ENCODE peak calls at places on chromosomes 2 and 18, in six cellular contexts. O is SK-MEL-5, I is IMR-90, E is H54, F is MCF 10A, Z is astrocyte of the spinal cord. L is an unnamed sample.

GRCh38 chr2:70941701-70942100 is 6.0 kb downstream of the ATP6V1B1 start:
- DNase-seq in O (no peak), E (no peak), Z (no peak), F (no peak), I (no peak), L (no peak)

GRCh38 chr2:96826546-96827278 is 10.6 kb downstream of the CNNM3 start:
- DNase-seq in I (no peak), F (no peak), Z (no peak), O (no peak), E (no peak), L (no peak)

GRCh38 chr18:43680096-43680495 is 402.8 kb upstream of the SYT4 start:
- DNase-seq in E (no peak), O (no peak), F (no peak), Z (no peak), I (no peak), L (peak; percentile 49)

GRCh38 chr2:48175254-48175653 is 269.0 kb upstream of the FBXO11 start:
- DNase-seq in F (peak; percentile 31), Z (peak; percentile 39), I (peak; percentile 70), O (no peak), E (peak; percentile 12), L (peak; percentile 52)

GRCh38 chr2:105887246-105887645 is 142.5 kb downstream of the NCK2 start:
- DNase-seq in F (no peak), I (peak; percentile 30), O (no peak), E (no peak), Z (no peak), L (no peak)

GRCh38 chr2:30730736-30731135 is 76.5 kb downstream of the CAPN13 start:
- DNase-seq in F (no peak), O (no peak), E (no peak), Z (no peak), I (no peak), L (no peak)

GRCh38 chr2:168584934-168585333 is 128.9 kb downstream of the CERS6 start:
- DNase-seq in F (no peak), Z (no peak), I (no peak), O (no peak), E (no peak), L (no peak)

GRCh38 chr2:6826081-6826913 is 39.4 kb downstream of the CMPK2 start:
- DNase-seq in Z (peak; percentile 71), F (peak; percentile 79), O (peak; percentile 85), I (peak; percentile 87), E (peak; percentile 55), L (peak; percentile 95)

GRCh38 chr2:239715202-239715601 is 309.9 kb downstream of the NDUFA10 start:
- DNase-seq in E (no peak), O (no peak), I (no peak), F (no peak), Z (no peak), L (no peak)

GRCh38 chr18:1012775-1013174 is 108.1 kb downstream of the ADCYAP1 start:
- DNase-seq in E (no peak), O (no peak), F (no peak), Z (no peak), I (no peak), L (no peak)

GRCh38 chr2:162582357-162582798 is 238.4 kb downstream of the GCA start:
- DNase-seq in F (peak; percentile 6), Z (peak; percentile 41), I (no peak), O (no peak), E (peak; percentile 7), L (no peak)

GRCh38 chr2:131425191-131426021 is 50.5 kb upstream of the TUBA3D start:
- DNase-seq in E (no peak), F (no peak), O (no peak), I (no peak), Z (no peak), L (no peak)

GRCh38 chr18:76465630-76466409 is 29.2 kb downstream of the ZNF516 start:
- DNase-seq in F (no peak), I (no peak), Z (no peak), E (no peak), O (no peak), L (no peak)

GRCh38 chr2:120587997-120588336 is 147.7 kb upstream of the GLI2 start:
- DNase-seq in O (no peak), F (no peak), Z (no peak), E (no peak), I (no peak), L (no peak)

GRCh38 chr2:239791727-239792648 is 233.2 kb downstream of the NDUFA10 start:
- DNase-seq in Z (no peak), F (no peak), E (no peak), O (no peak), I (no peak), L (no peak)